ENCODE peak calls at places on chromosome 9, in seven cellular contexts. N, X, M, U, Y, K and G are unnamed samples.

GRCh38 chr9:126222835-126223431 is 103.7 kb upstream of the MVB12B start:
- DNase-seq in U (no peak), K (no peak), M (no peak), N (no peak), X (no peak), Y (no peak), G (no peak)

GRCh38 chr9:124332756-124333155 is 75.0 kb downstream of the NEK6 start:
- DNase-seq in M (no peak), U (no peak), K (no peak), X (no peak), N (no peak), Y (no peak), G (no peak)

GRCh38 chr9:14780251-14780650 is 57.7 kb upstream of the CER1 start:
- DNase-seq in N (no peak), K (no peak), U (no peak), X (no peak), M (no peak), Y (no peak), G (no peak)

GRCh38 chr9:98172604-98173003 is 19.8 kb downstream of the CORO2A start:
- DNase-seq in M (no peak), Y (no peak), K (no peak), U (no peak), X (no peak), N (no peak), G (peak)

GRCh38 chr9:31715250-31715649 is 669.2 kb upstream of the ACO1 start:
- DNase-seq in M (no peak), X (no peak), N (no peak), U (no peak), Y (no peak), K (no peak), G (no peak)

GRCh38 chr9:30799527-30800101 is 1584.8 kb upstream of the ACO1 start:
- DNase-seq in K (no peak), M (no peak), N (no peak), Y (no peak), X (no peak), U (no peak), G (no peak)

GRCh38 chr9:114184071-114184470 is 28.7 kb downstream of the COL27A1 start:
- DNase-seq in K (no peak), X (no peak), M (no peak), U (peak), N (no peak), Y (no peak), G (peak)

GRCh38 chr9:126222363-126222834 is 104.2 kb upstream of the MVB12B start:
- DNase-seq in U (no peak), N (no peak), Y (no peak), K (no peak), M (no peak), X (no peak), G (no peak)

GRCh38 chr9:95874303-95874988 is 1.0 kb upstream of the ERCC6L2 start:
- DNase-seq in N (no peak), Y (no peak), U (no peak), X (no peak), K (no peak), M (peak), G (peak)

GRCh38 chr9:30280229-30280900 is 2104.1 kb upstream of the ACO1 start:
- DNase-seq in N (no peak), X (no peak), Y (no peak), U (no peak), K (no peak), M (no peak), G (no peak)

GRCh38 chr9:109507421-109507838 is 9.3 kb upstream of the PTPN3 start:
- DNase-seq in M (no peak), K (no peak), U (peak), N (peak), Y (no peak), X (no peak), G (peak)